ENCODE peak calls at places on chromosomes 2 and 18, in four cellular contexts. One of them, this sample, is unnamed. For H3K4me1, the result is how much of the 10 kb centered on the place peaks cover.

GRCh38 chr18:37612941-37613340 is 47.3 kb upstream of the CELF4 start:
- DNase-seq in upper lobe of right lung: no peak
- DNase-seq in CD8-positive, alpha-beta T cell: no peak
- DNase-seq in SK-N-SH: no peak
- DNase-seq in this sample: no peak

GRCh38 chr18:3211236-3211992 is 8.4 kb downstream of the MYOM1 start:
- DNase-seq in upper lobe of right lung: no peak
- DNase-seq in SK-N-SH: no peak
- DNase-seq in CD8-positive, alpha-beta T cell: no peak
- DNase-seq in this sample: no peak

GRCh38 chr2:213068681-213069359 is 82.6 kb downstream of the IKZF2 start:
- DNase-seq in SK-N-SH: no peak
- DNase-seq in upper lobe of right lung: no peak
- DNase-seq in CD8-positive, alpha-beta T cell: no peak
- DNase-seq in this sample: no peak

GRCh38 chr2:170503971-170504819 is 210.9 kb upstream of the SP5 start:
- DNase-seq in SK-N-SH: no peak
- DNase-seq in CD8-positive, alpha-beta T cell: no peak
- DNase-seq in upper lobe of right lung: no peak
- DNase-seq in this sample: no peak

GRCh38 chr2:111634050-111634784 is 249.8 kb downstream of the ANAPC1 start:
- DNase-seq in upper lobe of right lung: no peak
- DNase-seq in SK-N-SH: no peak
- DNase-seq in CD8-positive, alpha-beta T cell: no peak
- DNase-seq in this sample: no peak

GRCh38 chr2:174158003-174158402 is 90.3 kb downstream of the OLA1 start:
- DNase-seq in upper lobe of right lung: no peak
- DNase-seq in CD8-positive, alpha-beta T cell: peak
- DNase-seq in SK-N-SH: peak
- DNase-seq in this sample: no peak

GRCh38 chr18:58581265-58581664 is 47.6 kb downstream of the ALPK2 start:
- DNase-seq in upper lobe of right lung: no peak
- DNase-seq in SK-N-SH: no peak
- DNase-seq in CD8-positive, alpha-beta T cell: no peak
- DNase-seq in this sample: no peak

GRCh38 chr18:58195278-58195721 is 151.3 kb downstream of the NEDD4L start:
- DNase-seq in SK-N-SH: no peak
- DNase-seq in CD8-positive, alpha-beta T cell: no peak
- DNase-seq in upper lobe of right lung: peak
- DNase-seq in this sample: peak

GRCh38 chr2:3340144-3340543 is 37.5 kb downstream of the EIPR1 start:
- DNase-seq in CD8-positive, alpha-beta T cell: no peak
- DNase-seq in upper lobe of right lung: peak
- DNase-seq in SK-N-SH: no peak
- DNase-seq in this sample: no peak

GRCh38 chr18:79625195-79625923 is 54.2 kb upstream of the CTDP1 start:
- DNase-seq in SK-N-SH: no peak
- DNase-seq in CD8-positive, alpha-beta T cell: no peak
- DNase-seq in upper lobe of right lung: peak
- DNase-seq in this sample: peak

GRCh38 chr2:18861951-18862350 is 272.6 kb upstream of the NT5C1B start:
- DNase-seq in upper lobe of right lung: no peak
- DNase-seq in CD8-positive, alpha-beta T cell: no peak
- DNase-seq in SK-N-SH: no peak
- DNase-seq in this sample: no peak

GRCh38 chr2:220224711-220225519 is 597.5 kb downstream of the SLC4A3 start:
- DNase-seq in SK-N-SH: no peak
- DNase-seq in upper lobe of right lung: no peak
- DNase-seq in CD8-positive, alpha-beta T cell: no peak
- DNase-seq in this sample: no peak

GRCh38 chr2:96114903-96115581 is 1.3 kb downstream of the ADRA2B start:
- DNase-seq in SK-N-SH: no peak
- DNase-seq in CD8-positive, alpha-beta T cell: no peak
- DNase-seq in upper lobe of right lung: no peak
- DNase-seq in this sample: peak

GRCh38 chr2:41894563-41895333 is 153.1 kb upstream of the PKDCC start:
- DNase-seq in CD8-positive, alpha-beta T cell: no peak
- DNase-seq in upper lobe of right lung: no peak
- DNase-seq in SK-N-SH: no peak
- DNase-seq in this sample: no peak

GRCh38 chr18:35991696-35992095 is 19.2 kb downstream of the RMP24 start:
- DNase-seq in CD8-positive, alpha-beta T cell: no peak
- DNase-seq in SK-N-SH: no peak
- DNase-seq in upper lobe of right lung: no peak
- DNase-seq in this sample: no peak

GRCh38 chr18:29301048-29301447 is 1124.1 kb upstream of the CDH2 start:
- DNase-seq in upper lobe of right lung: no peak
- DNase-seq in SK-N-SH: no peak
- DNase-seq in CD8-positive, alpha-beta T cell: no peak
- DNase-seq in this sample: no peak

GRCh38 chr18:9649164-9649540 is 34.8 kb upstream of the PPP4R1 start:
- DNase-seq in upper lobe of right lung: no peak
- DNase-seq in SK-N-SH: no peak
- DNase-seq in CD8-positive, alpha-beta T cell: no peak
- DNase-seq in this sample: no peak

GRCh38 chr2:129744649-129745048 is 234.8 kb upstream of the RAB6C start:
- DNase-seq in SK-N-SH: no peak
- DNase-seq in CD8-positive, alpha-beta T cell: no peak
- DNase-seq in upper lobe of right lung: no peak
- DNase-seq in this sample: no peak

GRCh38 chr2:8510519-8510918 is 171.3 kb upstream of the ID2 start:
- DNase-seq in upper lobe of right lung: no peak
- DNase-seq in CD8-positive, alpha-beta T cell: no peak
- DNase-seq in SK-N-SH: no peak
- DNase-seq in this sample: peak

GRCh38 chr2:20231159-20231558 is 6.2 kb upstream of the SDC1 start:
- DNase-seq in SK-N-SH: no peak
- DNase-seq in upper lobe of right lung: peak
- DNase-seq in CD8-positive, alpha-beta T cell: no peak
- DNase-seq in this sample: no peak

GRCh38 chr2:237701033-237701858 is 73.9 kb downstream of the LRRFIP1 start:
- DNase-seq in CD8-positive, alpha-beta T cell: no peak
- DNase-seq in SK-N-SH: no peak
- DNase-seq in upper lobe of right lung: peak
- DNase-seq in this sample: no peak

GRCh38 chr2:237704476-237705224 is 77.3 kb downstream of the LRRFIP1 start:
- DNase-seq in upper lobe of right lung: no peak
- DNase-seq in CD8-positive, alpha-beta T cell: no peak
- DNase-seq in SK-N-SH: no peak
- DNase-seq in this sample: no peak

GRCh38 chr2:237700583-237701032 is 73.2 kb downstream of the LRRFIP1 start:
- DNase-seq in upper lobe of right lung: peak
- DNase-seq in SK-N-SH: peak
- DNase-seq in CD8-positive, alpha-beta T cell: no peak
- DNase-seq in this sample: peak

GRCh38 chr2:237701859-237702370 is 74.5 kb downstream of the LRRFIP1 start:
- DNase-seq in upper lobe of right lung: no peak
- DNase-seq in SK-N-SH: peak
- DNase-seq in CD8-positive, alpha-beta T cell: no peak
- DNase-seq in this sample: no peak

GRCh38 chr2:237702439-237703397 is 75.3 kb downstream of the LRRFIP1 start:
- DNase-seq in upper lobe of right lung: no peak
- DNase-seq in CD8-positive, alpha-beta T cell: no peak
- DNase-seq in SK-N-SH: peak
- DNase-seq in this sample: peak
- H3K4me3 ChIP-seq in upper lobe of right lung: peak
- H3K4me3 ChIP-seq in CD8-positive, alpha-beta T cell: peak
- H3K4me3 ChIP-seq in SK-N-SH: peak
- H3K4me3 ChIP-seq in this sample: peak

DNA sequence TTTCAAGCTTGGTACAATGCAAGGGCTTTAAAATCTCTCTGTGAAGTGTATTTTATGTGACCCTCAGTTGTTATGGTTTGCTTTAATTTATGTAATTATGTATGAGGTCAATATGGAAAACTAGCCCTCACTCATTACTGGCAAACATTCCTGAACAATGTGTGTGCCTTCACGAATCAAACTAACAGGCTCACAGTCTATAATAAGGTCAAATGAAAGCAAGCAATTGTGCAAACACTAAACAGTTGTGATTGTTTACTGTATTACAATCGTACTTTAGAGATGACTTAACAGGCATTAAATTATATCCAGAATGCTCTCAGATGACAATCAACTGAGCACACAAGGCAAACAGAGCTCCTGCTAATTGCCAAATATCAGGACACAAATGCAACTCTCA is 29.6 kb downstream of the COL5A2 start:
- DNase-seq in SK-N-SH: no peak
- DNase-seq in upper lobe of right lung: no peak
- DNase-seq in CD8-positive, alpha-beta T cell: no peak
- DNase-seq in this sample: no peak
- H3K4me1 ChIP-seq in SK-N-SH: under half
- H3K4me1 ChIP-seq in upper lobe of right lung: under half
- H3K4me1 ChIP-seq in CD8-positive, alpha-beta T cell: under half
- H3K4me1 ChIP-seq in this sample: under half

DNA sequence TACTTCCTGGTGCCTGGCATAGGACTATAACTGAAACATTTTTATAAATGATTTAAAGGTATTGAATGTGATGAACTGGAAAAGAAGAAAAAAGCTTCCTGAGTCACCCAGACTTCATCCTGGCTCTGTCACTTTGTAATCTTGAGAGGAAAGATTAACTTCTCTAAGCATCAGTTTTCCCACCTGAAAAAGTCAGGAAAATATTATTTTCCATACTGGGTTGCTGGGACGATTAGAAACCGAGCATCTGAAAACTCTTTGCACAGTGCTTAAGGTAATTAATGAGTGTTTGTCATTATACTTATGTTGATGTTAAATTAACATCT is 71.8 kb downstream of the FMNL2 start:
- DNase-seq in upper lobe of right lung: no peak
- DNase-seq in CD8-positive, alpha-beta T cell: no peak
- DNase-seq in SK-N-SH: no peak
- DNase-seq in this sample: no peak
- H3K4me3 ChIP-seq in upper lobe of right lung: peak
- H3K4me3 ChIP-seq in CD8-positive, alpha-beta T cell: no peak
- H3K4me3 ChIP-seq in SK-N-SH: no peak
- H3K4me3 ChIP-seq in this sample: no peak

GRCh38 chr2:128416366-128416765 is 97.7 kb upstream of the HS6ST1 start:
- DNase-seq in CD8-positive, alpha-beta T cell: no peak
- DNase-seq in upper lobe of right lung: peak
- DNase-seq in SK-N-SH: peak
- DNase-seq in this sample: no peak

GRCh38 chr2:128416781-128417180 is 98.1 kb upstream of the HS6ST1 start:
- DNase-seq in upper lobe of right lung: peak
- DNase-seq in CD8-positive, alpha-beta T cell: no peak
- DNase-seq in SK-N-SH: peak
- DNase-seq in this sample: no peak

GRCh38 chr2:128414946-128415767 is 96.5 kb upstream of the HS6ST1 start:
- DNase-seq in CD8-positive, alpha-beta T cell: no peak
- DNase-seq in SK-N-SH: no peak
- DNase-seq in upper lobe of right lung: peak
- DNase-seq in this sample: no peak

GRCh38 chr2:128414351-128414750 is 95.7 kb upstream of the HS6ST1 start:
- DNase-seq in upper lobe of right lung: peak
- DNase-seq in CD8-positive, alpha-beta T cell: no peak
- DNase-seq in SK-N-SH: peak
- DNase-seq in this sample: peak

DNA sequence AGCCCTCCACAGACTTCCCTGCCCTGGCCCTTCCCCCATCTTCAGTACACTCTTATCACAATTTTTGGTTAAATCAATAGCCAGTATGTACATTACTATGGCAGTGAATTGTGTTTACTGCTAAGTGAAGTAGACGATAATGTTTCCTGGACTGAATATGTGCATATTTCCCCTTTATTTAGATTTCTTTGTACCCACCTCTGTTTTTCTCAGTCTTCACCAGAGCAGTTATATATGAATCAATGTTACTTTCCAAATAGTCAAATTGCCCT is 97.0 kb upstream of the HS6ST1 start:
- DNase-seq in upper lobe of right lung: no peak
- DNase-seq in SK-N-SH: no peak
- DNase-seq in CD8-positive, alpha-beta T cell: no peak
- DNase-seq in this sample: no peak
- H3K4me1 ChIP-seq in upper lobe of right lung: under half
- H3K4me1 ChIP-seq in SK-N-SH: under half
- H3K4me1 ChIP-seq in CD8-positive, alpha-beta T cell: under half
- H3K4me1 ChIP-seq in this sample: under half

This sample was measured in left lung.